ENCODE peak calls at places on chromosomes 12 and 14, in five cellular contexts. N, F, Q, Y and S are unnamed samples.

GRCh38 chr14:68167717-68168087 is 348.1 kb downstream of the RAD51B start:
- DNase-seq in N (no peak), F (no peak), Q (no peak), Y (no peak), S (no peak)

GRCh38 chr14:60179296-60179924 is 14.2 kb upstream of the DHRS7 start:
- DNase-seq in N (no peak), F (peak; percentile 49), Q (no peak), Y (peak; percentile 99), S (no peak)

GRCh38 chr14:53190938-53191337 is 37.8 kb upstream of the DDHD1 start:
- DNase-seq in N (no peak), F (peak; percentile 28), Q (no peak), Y (peak; percentile 39), S (no peak)

GRCh38 chr14:63573579-63573978 is 30.4 kb upstream of the PPP2R5E start:
- DNase-seq in N (no peak), F (peak; percentile 23), Q (no peak), Y (peak; percentile 11), S (no peak)

GRCh38 chr12:1838223-1838993 is 18.0 kb downstream of the LRTM2 start:
- DNase-seq in N (no peak), F (no peak), Q (peak; percentile 85), Y (no peak), S (no peak)

GRCh38 chr12:106861984-106862894 is 87.8 kb downstream of the RIC8B start:
- DNase-seq in N (no peak), F (peak; percentile 91), Q (no peak), Y (peak; percentile 82), S (no peak)

GRCh38 chr12:123233505-123234299 is 466 bp downstream of the MTRFR start:
- DNase-seq in N (peak; percentile 24), F (peak; percentile 49), Q (no peak), Y (peak; percentile 25), S (peak; percentile 41)

GRCh38 chr14:68669644-68670343 is 123.1 kb downstream of the ZFP36L1 start:
- DNase-seq in N (no peak), F (peak; percentile 9), Q (no peak), Y (no peak), S (no peak)

GRCh38 chr12:12934556-12934955 is 17.4 kb downstream of the GPRC5D start:
- DNase-seq in N (no peak), F (no peak), Q (no peak), Y (no peak), S (no peak)

GRCh38 chr12:26196424-26196722 is 1.0 kb downstream of the SSPN start:
- DNase-seq in N (no peak), F (peak; percentile 51), Q (peak; percentile 16), Y (no peak), S (no peak)

GRCh38 chr12:65788912-65789311 is 35.4 kb upstream of the HMGA2 start:
- DNase-seq in N (no peak), F (no peak), Q (no peak), Y (no peak), S (no peak)

GRCh38 chr12:130185455-130186100 is 23.3 kb downstream of the FZD10 start:
- DNase-seq in N (no peak), F (no peak), Q (no peak), Y (no peak), S (no peak)

GRCh38 chr12:92628476-92628875 is 74.3 kb upstream of the PLEKHG7 start:
- DNase-seq in N (no peak), F (no peak), Q (no peak), Y (no peak), S (no peak)

GRCh38 chr12:10873374-10873773 is 10.7 kb downstream of the PRH1 start:
- DNase-seq in N (no peak), F (no peak), Q (no peak), Y (no peak), S (no peak)

GRCh38 chr14:61346793-61347192 is 25.4 kb downstream of the PRKCH start:
- DNase-seq in N (no peak), F (no peak), Q (no peak), Y (peak; percentile 53), S (no peak)

GRCh38 chr12:91316825-91317224 is 134.2 kb upstream of the DCN start:
- DNase-seq in N (no peak), F (peak; percentile 36), Q (no peak), Y (peak; percentile 10), S (no peak)

GRCh38 chr12:113365639-113366395 is 7.4 kb downstream of the PLBD2 start:
- DNase-seq in N (no peak), F (no peak), Q (no peak), Y (no peak), S (no peak)

GRCh38 chr12:131314524-131315090 is 360.9 kb downstream of the ADGRD1 start:
- DNase-seq in N (no peak), F (no peak), Q (no peak), Y (no peak), S (no peak)

GRCh38 chr14:74634481-74634880 is 22.4 kb upstream of the LTBP2 start:
- DNase-seq in N (no peak), F (peak; percentile 42), Q (no peak), Y (no peak), S (no peak)

GRCh38 chr12:13905795-13906194 is 75.6 kb downstream of the GRIN2B start:
- DNase-seq in N (no peak), F (no peak), Q (no peak), Y (no peak), S (no peak)

GRCh38 chr12:122072031-122072970 is 6.3 kb upstream of the MLXIP start:
- DNase-seq in N (no peak), F (peak; percentile 93), Q (peak; percentile 83), Y (peak; percentile 90), S (no peak)

GRCh38 chr12:133046698-133047097 is 9.4 kb downstream of the ZNF84 start:
- DNase-seq in N (no peak), F (no peak), Q (no peak), Y (no peak), S (no peak)
- H3K9me2 ChIP-seq in N (no peaks in the 10 kb centered on the region), F (no peaks in the 10 kb centered on the region), Q (no peaks in the 10 kb centered on the region), Y (no peaks in the 10 kb centered on the region), S (no peaks in the 10 kb centered on the region)

DNA sequence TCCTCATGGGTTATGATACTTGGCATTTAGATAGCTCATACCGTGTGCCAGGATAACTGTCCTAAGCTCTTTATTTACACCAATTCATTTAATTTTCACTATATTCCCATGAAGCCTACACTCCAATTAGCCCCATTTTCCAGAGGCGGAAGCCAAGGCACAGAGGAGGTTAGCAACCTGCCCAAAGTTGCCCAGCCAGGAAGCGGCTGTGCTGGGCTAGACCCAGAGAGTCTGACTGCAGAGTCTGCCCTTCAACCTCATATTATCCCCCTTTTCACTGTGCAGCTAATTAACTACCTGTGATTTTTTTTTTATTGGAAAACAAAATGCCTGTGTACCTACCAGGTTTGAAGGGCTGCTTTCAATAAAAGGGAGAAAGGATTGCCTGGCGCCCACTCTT is 2.5 kb downstream of the RFLNA start:
- DNase-seq in N (no peak), F (no peak), Q (no peak), Y (no peak), S (no peak)
- H3K27ac ChIP-seq in N (no peak overlapping the region), F (no peak overlapping the region), Q (no peak overlapping the region), Y (no peak overlapping the region), S (no peak overlapping the region)

GRCh38 chr12:133124674-133125073 is 5.4 kb downstream of the ZNF891 start:
- DNase-seq in N (no peak), F (no peak), Q (no peak), Y (no peak), S (no peak)

DNA sequence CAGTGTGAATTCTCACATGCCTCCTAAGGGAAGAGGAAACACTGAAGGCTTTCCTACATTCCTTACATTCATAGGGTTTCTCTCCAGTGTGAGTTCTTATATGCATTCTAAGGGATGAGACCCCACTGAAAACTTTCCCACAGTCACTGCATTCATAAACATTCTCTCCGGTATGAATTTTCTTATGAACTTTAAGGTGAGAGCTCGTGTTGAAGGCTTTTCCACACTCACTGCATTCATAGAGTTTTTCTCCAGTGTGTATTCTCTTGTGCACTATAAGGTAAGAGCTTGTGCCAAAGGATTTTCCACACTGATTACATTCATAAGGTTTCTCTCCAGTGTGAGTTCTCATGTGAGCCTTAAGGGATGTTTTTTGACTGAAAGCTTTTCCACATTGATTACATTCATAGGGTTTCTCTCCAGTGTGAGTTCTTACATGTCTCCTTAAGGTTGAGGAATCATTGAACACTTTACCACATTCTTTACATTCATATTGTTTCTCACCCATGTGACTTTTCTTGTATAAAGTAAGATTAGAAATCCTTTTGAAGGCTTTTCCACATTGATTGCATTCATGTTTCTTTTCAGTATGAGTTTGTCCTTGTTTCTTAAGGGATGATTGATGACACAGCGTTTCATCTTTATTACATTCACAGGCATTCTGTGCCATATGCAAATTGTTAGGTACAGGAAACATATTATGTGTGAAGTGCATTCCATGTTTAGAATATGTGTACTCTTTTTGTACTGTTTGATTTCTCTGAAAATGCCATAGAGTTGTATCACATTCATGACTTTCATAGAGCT is 9.5 kb downstream of the ZNF891 start:
- DNase-seq in N (no peak), F (no peak), Q (no peak), Y (no peak), S (no peak)
- H3K9me3 ChIP-seq in N (peaks cover 88% of the 10 kb centered on the region), F (peaks cover 10% of the 10 kb centered on the region), Q (peaks cover 59% of the 10 kb centered on the region), Y (peaks cover 88% of the 10 kb centered on the region), S (peaks cover 73% of the 10 kb centered on the region)

DNA sequence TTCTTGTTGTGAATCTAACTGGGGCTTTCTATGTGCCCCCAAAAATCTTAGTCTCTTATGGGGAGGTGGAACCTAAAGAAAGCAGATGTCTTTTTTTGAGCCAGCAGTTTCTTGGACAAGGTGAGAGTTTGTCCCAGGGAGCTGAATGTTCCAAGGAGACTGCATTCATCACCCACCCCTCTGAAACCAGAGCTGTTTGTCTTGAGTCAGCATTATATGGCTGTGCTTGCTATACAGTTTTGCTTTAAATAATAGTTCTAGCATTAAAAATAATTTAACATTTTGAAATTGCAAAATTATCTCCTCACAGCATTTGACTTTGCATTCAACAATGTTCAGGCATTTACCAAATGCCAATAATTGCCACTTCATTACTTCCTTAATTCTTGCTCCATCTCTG is 813.3 kb downstream of the BCL11B start:
- DNase-seq in N (no peak), F (no peak), Q (no peak), Y (no peak), S (no peak)
- H3K9me2 ChIP-seq in N (no peaks in the 10 kb centered on the region), F (no peaks in the 10 kb centered on the region), Q (no peaks in the 10 kb centered on the region), Y (no peaks in the 10 kb centered on the region), S (no peaks in the 10 kb centered on the region)